ENCODE peak calls at places on chromosomes 16 and 17, in five cellular contexts. One of them, this sample, is unnamed.

GRCh38 chr17:44217738-44218343 is 1.6 kb downstream of the UBTF start:
- DNase-seq in neuronal stem cell: no peak
- DNase-seq in transverse colon: peak; percentile 29
- DNase-seq in HCT116: no peak
- DNase-seq in OCI-LY7: no peak
- DNase-seq in this sample: no peak

GRCh38 chr17:82495844-82496528 is 23.5 kb upstream of the FOXK2 start:
- DNase-seq in HCT116: peak; percentile 46
- DNase-seq in OCI-LY7: no peak
- DNase-seq in transverse colon: peak; percentile 50
- DNase-seq in neuronal stem cell: no peak
- DNase-seq in this sample: no peak

GRCh38 chr17:42566873-42567573 is at the start of gene MLX:
- DNase-seq in OCI-LY7: peak; percentile 95
- DNase-seq in HCT116: peak; percentile 66
- DNase-seq in neuronal stem cell: peak; percentile 87
- DNase-seq in transverse colon: peak; percentile 96
- DNase-seq in this sample: peak; percentile 97

GRCh38 chr16:73049051-73049910 is 1.4 kb upstream of the ZFHX3 start:
- DNase-seq in HCT116: no peak
- DNase-seq in transverse colon: no peak
- DNase-seq in neuronal stem cell: no peak
- DNase-seq in OCI-LY7: no peak
- DNase-seq in this sample: no peak

GRCh38 chr17:81440511-81441244 is 45.4 kb downstream of the BAHCC1 start:
- DNase-seq in neuronal stem cell: peak; percentile 44
- DNase-seq in transverse colon: no peak
- DNase-seq in OCI-LY7: peak; percentile 81
- DNase-seq in HCT116: no peak
- DNase-seq in this sample: no peak

GRCh38 chr17:40535924-40536717 is 29.2 kb downstream of the CCR7 start:
- DNase-seq in OCI-LY7: no peak
- DNase-seq in neuronal stem cell: no peak
- DNase-seq in HCT116: no peak
- DNase-seq in transverse colon: no peak
- DNase-seq in this sample: no peak

GRCh38 chr17:29929544-29930398 is at the start of gene SSH2:
- DNase-seq in HCT116: peak; percentile 60
- DNase-seq in OCI-LY7: peak; percentile 97
- DNase-seq in transverse colon: peak; percentile 94
- DNase-seq in neuronal stem cell: peak; percentile 86
- DNase-seq in this sample: peak; percentile 94

GRCh38 chr16:22222998-22223397 is 16.9 kb downstream of the EEF2K start:
- DNase-seq in OCI-LY7: no peak
- DNase-seq in HCT116: no peak
- DNase-seq in transverse colon: no peak
- DNase-seq in neuronal stem cell: no peak
- DNase-seq in this sample: no peak

GRCh38 chr17:57077000-57077399 is 8.0 kb upstream of the AKAP1 start:
- DNase-seq in OCI-LY7: peak; percentile 45
- DNase-seq in transverse colon: no peak
- DNase-seq in neuronal stem cell: no peak
- DNase-seq in HCT116: no peak
- DNase-seq in this sample: no peak

GRCh38 chr16:54633943-54634362 is 296.7 kb upstream of the IRX5 start:
- DNase-seq in transverse colon: no peak
- DNase-seq in HCT116: peak; percentile 39
- DNase-seq in neuronal stem cell: no peak
- DNase-seq in OCI-LY7: peak; percentile 29
- DNase-seq in this sample: no peak

GRCh38 chr16:9885457-9885856 is 296.8 kb downstream of the GRIN2A start:
- DNase-seq in neuronal stem cell: no peak
- DNase-seq in transverse colon: no peak
- DNase-seq in HCT116: no peak
- DNase-seq in OCI-LY7: no peak
- DNase-seq in this sample: no peak

GRCh38 chr16:14302031-14302398 is 230.9 kb downstream of the MRTFB start:
- DNase-seq in OCI-LY7: peak; percentile 84
- DNase-seq in neuronal stem cell: no peak
- DNase-seq in transverse colon: peak; percentile 59
- DNase-seq in HCT116: no peak
- DNase-seq in this sample: no peak

GRCh38 chr16:1288813-1289479 is 20.5 kb upstream of the UBE2I start:
- DNase-seq in OCI-LY7: peak; percentile 21
- DNase-seq in transverse colon: no peak
- DNase-seq in neuronal stem cell: no peak
- DNase-seq in HCT116: no peak
- DNase-seq in this sample: no peak

GRCh38 chr16:89343501-89344291 is 126.2 kb downstream of the ZNF778 start:
- DNase-seq in HCT116: peak; percentile 77
- DNase-seq in neuronal stem cell: no peak
- DNase-seq in transverse colon: peak; percentile 40
- DNase-seq in OCI-LY7: no peak
- DNase-seq in this sample: peak; percentile 22

GRCh38 chr16:69089091-69089912 is 16.2 kb upstream of the HAS3 start:
- DNase-seq in transverse colon: no peak
- DNase-seq in neuronal stem cell: no peak
- DNase-seq in OCI-LY7: no peak
- DNase-seq in HCT116: no peak
- DNase-seq in this sample: peak; percentile 51

GRCh38 chr17:9360610-9361571 is 214.7 kb downstream of the STX8 start:
- DNase-seq in HCT116: no peak
- DNase-seq in neuronal stem cell: no peak
- DNase-seq in OCI-LY7: no peak
- DNase-seq in transverse colon: peak; percentile 18
- DNase-seq in this sample: no peak

GRCh38 chr17:45234641-45235040 is 13.0 kb downstream of the FMNL1 start:
- DNase-seq in neuronal stem cell: no peak
- DNase-seq in transverse colon: no peak
- DNase-seq in HCT116: no peak
- DNase-seq in OCI-LY7: peak; percentile 76
- DNase-seq in this sample: no peak

GRCh38 chr17:45380046-45380765 is 52.5 kb downstream of the ARHGAP27 start:
- DNase-seq in neuronal stem cell: no peak
- DNase-seq in HCT116: no peak
- DNase-seq in OCI-LY7: no peak
- DNase-seq in transverse colon: no peak
- DNase-seq in this sample: no peak

GRCh38 chr16:67252806-67253497 is 4.2 kb downstream of the SLC9A5 start:
- DNase-seq in neuronal stem cell: no peak
- DNase-seq in OCI-LY7: no peak
- DNase-seq in transverse colon: no peak
- DNase-seq in HCT116: no peak
- DNase-seq in this sample: no peak

GRCh38 chr17:48711128-48711527 is 11.2 kb downstream of the PRAC1 start:
- DNase-seq in OCI-LY7: no peak
- DNase-seq in transverse colon: no peak
- DNase-seq in neuronal stem cell: no peak
- DNase-seq in HCT116: no peak
- DNase-seq in this sample: no peak

GRCh38 chr17:4877089-4877488 is 22.2 kb upstream of the C17orf107 start:
- DNase-seq in neuronal stem cell: no peak
- DNase-seq in OCI-LY7: no peak
- DNase-seq in HCT116: no peak
- DNase-seq in transverse colon: no peak
- DNase-seq in this sample: no peak

GRCh38 chr16:1772908-1773702 is at the start of gene MRPS34:
- DNase-seq in HCT116: peak; percentile 80
- DNase-seq in transverse colon: peak; percentile 87
- DNase-seq in OCI-LY7: peak; percentile 92
- DNase-seq in neuronal stem cell: peak; percentile 91
- DNase-seq in this sample: peak; percentile 88

GRCh38 chr16:87608400-87608985 is 6.2 kb downstream of the JPH3 start:
- DNase-seq in neuronal stem cell: peak; percentile 71
- DNase-seq in transverse colon: peak; percentile 36
- DNase-seq in HCT116: no peak
- DNase-seq in OCI-LY7: peak; percentile 23
- DNase-seq in this sample: no peak

GRCh38 chr16:3098459-3099394 is at the start of gene ZSCAN10:
- DNase-seq in transverse colon: no peak
- DNase-seq in OCI-LY7: no peak
- DNase-seq in neuronal stem cell: no peak
- DNase-seq in HCT116: no peak
- DNase-seq in this sample: no peak

GRCh38 chr16:3099732-3100499 is 822 bp upstream of the ZSCAN10 start:
- DNase-seq in neuronal stem cell: peak; percentile 93
- DNase-seq in OCI-LY7: peak; percentile 94
- DNase-seq in HCT116: peak; percentile 81
- DNase-seq in transverse colon: peak; percentile 97
- DNase-seq in this sample: peak; percentile 97

GRCh38 chr16:3099395-3099731 is 269 bp upstream of the ZSCAN10 start:
- DNase-seq in OCI-LY7: no peak
- DNase-seq in HCT116: no peak
- DNase-seq in transverse colon: no peak
- DNase-seq in neuronal stem cell: no peak
- DNase-seq in this sample: no peak

GRCh38 chr16:3101841-3102470 is 2.9 kb upstream of the ZSCAN10 start:
- DNase-seq in transverse colon: no peak
- DNase-seq in neuronal stem cell: peak; percentile 51
- DNase-seq in HCT116: no peak
- DNase-seq in OCI-LY7: peak; percentile 53
- DNase-seq in this sample: no peak

GRCh38 chr16:3101018-3101840 is 2.1 kb upstream of the ZSCAN10 start:
- DNase-seq in HCT116: no peak
- DNase-seq in OCI-LY7: peak; percentile 84
- DNase-seq in neuronal stem cell: no peak
- DNase-seq in transverse colon: no peak
- DNase-seq in this sample: no peak
- H3K27ac ChIP-seq in HCT116: peak overlapping the region; percentile 34
- H3K27ac ChIP-seq in OCI-LY7: peak overlapping the region; percentile 32
- H3K27ac ChIP-seq in neuronal stem cell: no peak overlapping the region
- H3K27ac ChIP-seq in transverse colon: peak overlapping the region; percentile 34
- H3K27ac ChIP-seq in this sample: peak overlapping the region; percentile 80

GRCh38 chr17:37671813-37672544 is 28.7 kb upstream of the DDX52 start:
- DNase-seq in OCI-LY7: no peak
- DNase-seq in transverse colon: no peak
- DNase-seq in HCT116: no peak
- DNase-seq in neuronal stem cell: no peak
- DNase-seq in this sample: no peak
- H3K27ac ChIP-seq in OCI-LY7: no peak overlapping the region
- H3K27ac ChIP-seq in transverse colon: peak overlapping the region; percentile 81
- H3K27ac ChIP-seq in HCT116: no peak overlapping the region
- H3K27ac ChIP-seq in neuronal stem cell: no peak overlapping the region
- H3K27ac ChIP-seq in this sample: no peak overlapping the region

DNA sequence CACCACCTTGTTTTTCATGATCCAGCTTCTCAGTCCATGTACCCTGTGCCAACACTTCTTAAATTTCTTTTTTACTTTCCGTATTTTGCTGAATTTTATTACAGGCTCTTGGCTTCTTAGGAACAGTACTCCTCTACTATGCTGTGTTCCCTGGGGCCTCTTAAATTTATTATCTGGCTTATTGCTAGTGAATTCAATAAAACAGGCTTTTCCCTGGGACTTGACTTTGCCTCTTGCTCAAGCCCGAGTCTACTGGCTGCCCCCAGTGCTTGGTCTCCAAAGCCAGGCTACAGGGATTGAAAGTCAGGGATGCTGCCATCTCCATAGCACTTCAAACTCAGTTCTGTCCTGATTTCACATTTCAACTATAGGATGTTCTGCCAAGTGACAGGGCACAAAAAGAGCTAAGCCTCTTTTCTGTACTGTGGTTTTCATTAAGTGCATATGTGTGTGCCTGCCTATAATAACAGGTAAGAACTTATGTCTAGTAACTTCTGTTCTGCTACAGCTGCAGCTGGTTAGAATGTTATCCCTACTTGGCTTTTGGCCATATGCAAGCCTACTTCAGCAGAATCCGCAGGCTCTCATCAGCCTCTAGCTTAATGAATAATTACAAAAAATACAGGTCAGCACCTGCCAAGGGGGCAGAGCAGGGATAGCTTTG is 8.4 kb downstream of the FAM20A start:
- DNase-seq in HCT116: no peak
- DNase-seq in OCI-LY7: no peak
- DNase-seq in neuronal stem cell: no peak
- DNase-seq in transverse colon: no peak
- DNase-seq in this sample: no peak
- H3K27ac ChIP-seq in HCT116: no peak overlapping the region
- H3K27ac ChIP-seq in OCI-LY7: no peak overlapping the region
- H3K27ac ChIP-seq in neuronal stem cell: no peak overlapping the region
- H3K27ac ChIP-seq in transverse colon: no peak overlapping the region
- H3K27ac ChIP-seq in this sample: no peak overlapping the region

GRCh38 chr17:31597646-31598387 is 206.3 kb downstream of the RAB11FIP4 start:
- DNase-seq in OCI-LY7: no peak
- DNase-seq in neuronal stem cell: no peak
- DNase-seq in HCT116: no peak
- DNase-seq in transverse colon: no peak
- DNase-seq in this sample: no peak
- H3K27ac ChIP-seq in OCI-LY7: no peak overlapping the region
- H3K27ac ChIP-seq in neuronal stem cell: no peak overlapping the region
- H3K27ac ChIP-seq in HCT116: no peak overlapping the region
- H3K27ac ChIP-seq in transverse colon: no peak overlapping the region
- H3K27ac ChIP-seq in this sample: no peak overlapping the region